ENCODE peak calls at places on chromosome 5, in four cellular contexts. One of them, this sample, is unnamed. For H3K27me3, the result is how much of the 10 kb centered on the place peaks cover.

GRCh38 chr5:66617223-66617861 is 21.1 kb downstream of the MAST4 start:
- DNase-seq in iPS DF 6.9: no peak
- DNase-seq in CD8-positive, alpha-beta T cell: no peak
- DNase-seq in tibial nerve: no peak
- DNase-seq in this sample: no peak

GRCh38 chr5:169648725-169649124 is 11.7 kb downstream of the DOCK2 start:
- DNase-seq in tibial nerve: no peak
- DNase-seq in iPS DF 6.9: no peak
- DNase-seq in CD8-positive, alpha-beta T cell: no peak
- DNase-seq in this sample: no peak

GRCh38 chr5:173315495-173316352 is 12.5 kb downstream of the STC2 start:
- DNase-seq in iPS DF 6.9: no peak
- DNase-seq in CD8-positive, alpha-beta T cell: no peak
- DNase-seq in tibial nerve: no peak
- DNase-seq in this sample: peak

GRCh38 chr5:94785111-94785510 is 166.6 kb downstream of the SLF1 start:
- DNase-seq in iPS DF 6.9: no peak
- DNase-seq in tibial nerve: no peak
- DNase-seq in CD8-positive, alpha-beta T cell: no peak
- DNase-seq in this sample: no peak

GRCh38 chr5:172686111-172686510 is 45.0 kb downstream of the NEURL1B start:
- DNase-seq in tibial nerve: no peak
- DNase-seq in iPS DF 6.9: no peak
- DNase-seq in CD8-positive, alpha-beta T cell: no peak
- DNase-seq in this sample: no peak

GRCh38 chr5:43193952-43194321 is 1.9 kb downstream of the NIM1K start:
- DNase-seq in CD8-positive, alpha-beta T cell: no peak
- DNase-seq in tibial nerve: no peak
- DNase-seq in iPS DF 6.9: no peak
- DNase-seq in this sample: no peak

GRCh38 chr5:1318659-1319251 is 23.9 kb upstream of the TERT start:
- DNase-seq in tibial nerve: no peak
- DNase-seq in CD8-positive, alpha-beta T cell: no peak
- DNase-seq in iPS DF 6.9: no peak
- DNase-seq in this sample: no peak

GRCh38 chr5:57842376-57843015 is 359.9 kb upstream of the ACTBL2 start:
- DNase-seq in CD8-positive, alpha-beta T cell: no peak
- DNase-seq in iPS DF 6.9: no peak
- DNase-seq in tibial nerve: no peak
- DNase-seq in this sample: peak

GRCh38 chr5:54523534-54523933 is 6.0 kb downstream of the SNX18 start:
- DNase-seq in CD8-positive, alpha-beta T cell: no peak
- DNase-seq in tibial nerve: no peak
- DNase-seq in iPS DF 6.9: no peak
- DNase-seq in this sample: no peak

GRCh38 chr5:175566697-175567096 is 88.3 kb downstream of the SFXN1 start:
- DNase-seq in CD8-positive, alpha-beta T cell: no peak
- DNase-seq in tibial nerve: no peak
- DNase-seq in iPS DF 6.9: no peak
- DNase-seq in this sample: no peak

GRCh38 chr5:160197341-160198147 is 31.8 kb upstream of the FABP6 start:
- DNase-seq in iPS DF 6.9: no peak
- DNase-seq in CD8-positive, alpha-beta T cell: no peak
- DNase-seq in tibial nerve: no peak
- DNase-seq in this sample: no peak

GRCh38 chr5:171957591-171958251 is 48.7 kb downstream of the FBXW11 start:
- DNase-seq in CD8-positive, alpha-beta T cell: no peak
- DNase-seq in tibial nerve: no peak
- DNase-seq in iPS DF 6.9: no peak
- DNase-seq in this sample: no peak

GRCh38 chr5:91706785-91707520 is 323.8 kb upstream of the ARRDC3 start:
- DNase-seq in tibial nerve: no peak
- DNase-seq in iPS DF 6.9: no peak
- DNase-seq in CD8-positive, alpha-beta T cell: no peak
- DNase-seq in this sample: no peak

GRCh38 chr5:4295663-4296339 is 700.2 kb downstream of the IRX1 start:
- DNase-seq in iPS DF 6.9: peak
- DNase-seq in tibial nerve: no peak
- DNase-seq in CD8-positive, alpha-beta T cell: no peak
- DNase-seq in this sample: no peak

GRCh38 chr5:165029471-165029870 is 1524.1 kb downstream of the MAT2B start:
- DNase-seq in CD8-positive, alpha-beta T cell: no peak
- DNase-seq in iPS DF 6.9: peak
- DNase-seq in tibial nerve: no peak
- DNase-seq in this sample: no peak

GRCh38 chr5:11555171-11555570 is 349.1 kb downstream of the CTNND2 start:
- DNase-seq in iPS DF 6.9: no peak
- DNase-seq in CD8-positive, alpha-beta T cell: no peak
- DNase-seq in tibial nerve: no peak
- DNase-seq in this sample: no peak

GRCh38 chr5:148843510-148844318 is 17.3 kb downstream of the ADRB2 start:
- DNase-seq in CD8-positive, alpha-beta T cell: no peak
- DNase-seq in tibial nerve: no peak
- DNase-seq in iPS DF 6.9: no peak
- DNase-seq in this sample: no peak

GRCh38 chr5:180670586-180671359 is 21.4 kb upstream of the FLT4 start:
- DNase-seq in iPS DF 6.9: no peak
- DNase-seq in tibial nerve: no peak
- DNase-seq in CD8-positive, alpha-beta T cell: peak
- DNase-seq in this sample: peak

GRCh38 chr5:109016300-109016699 is 268.6 kb downstream of the FER start:
- DNase-seq in tibial nerve: no peak
- DNase-seq in iPS DF 6.9: no peak
- DNase-seq in CD8-positive, alpha-beta T cell: no peak
- DNase-seq in this sample: no peak

GRCh38 chr5:74895906-74896305 is 29.7 kb upstream of the FAM169A start:
- DNase-seq in iPS DF 6.9: no peak
- DNase-seq in tibial nerve: no peak
- DNase-seq in CD8-positive, alpha-beta T cell: no peak
- DNase-seq in this sample: peak

GRCh38 chr5:168883253-168883880 is 304.2 kb upstream of the PANK3 start:
- DNase-seq in CD8-positive, alpha-beta T cell: no peak
- DNase-seq in iPS DF 6.9: no peak
- DNase-seq in tibial nerve: no peak
- DNase-seq in this sample: peak

GRCh38 chr5:94692610-94693009 is 74.1 kb downstream of the SLF1 start:
- DNase-seq in tibial nerve: no peak
- DNase-seq in CD8-positive, alpha-beta T cell: no peak
- DNase-seq in iPS DF 6.9: no peak
- DNase-seq in this sample: no peak

GRCh38 chr5:126044111-126044668 is 379.0 kb upstream of the GRAMD2B start:
- DNase-seq in CD8-positive, alpha-beta T cell: no peak
- DNase-seq in iPS DF 6.9: no peak
- DNase-seq in tibial nerve: no peak
- DNase-seq in this sample: no peak

GRCh38 chr5:81005708-81006107 is 45.5 kb downstream of the RASGRF2 start:
- DNase-seq in CD8-positive, alpha-beta T cell: no peak
- DNase-seq in iPS DF 6.9: no peak
- DNase-seq in tibial nerve: no peak
- DNase-seq in this sample: no peak

GRCh38 chr5:76312783-76313182 is 90.3 kb upstream of the IQGAP2 start:
- DNase-seq in tibial nerve: no peak
- DNase-seq in iPS DF 6.9: no peak
- DNase-seq in CD8-positive, alpha-beta T cell: no peak
- DNase-seq in this sample: no peak

GRCh38 chr5:36642089-36642488 is 35.7 kb downstream of the SLC1A3 start:
- DNase-seq in tibial nerve: no peak
- DNase-seq in CD8-positive, alpha-beta T cell: no peak
- DNase-seq in iPS DF 6.9: no peak
- DNase-seq in this sample: no peak

GRCh38 chr5:172179032-172179989 is 8.7 kb downstream of the STK10 start:
- DNase-seq in tibial nerve: no peak
- DNase-seq in CD8-positive, alpha-beta T cell: peak
- DNase-seq in iPS DF 6.9: no peak
- DNase-seq in this sample: peak

GRCh38 chr5:16809816-16810502 is 126.1 kb downstream of the MYO10 start:
- DNase-seq in iPS DF 6.9: no peak
- DNase-seq in CD8-positive, alpha-beta T cell: no peak
- DNase-seq in tibial nerve: peak
- DNase-seq in this sample: peak
- H3K4me3 ChIP-seq in iPS DF 6.9: no peak
- H3K4me3 ChIP-seq in CD8-positive, alpha-beta T cell: no peak
- H3K4me3 ChIP-seq in tibial nerve: no peak
- H3K4me3 ChIP-seq in this sample: no peak

GRCh38 chr5:124706729-124707361 is 39.6 kb downstream of the ZNF608 start:
- DNase-seq in CD8-positive, alpha-beta T cell: no peak
- DNase-seq in iPS DF 6.9: no peak
- DNase-seq in tibial nerve: no peak
- DNase-seq in this sample: peak
- H3K27ac ChIP-seq in CD8-positive, alpha-beta T cell: no peak
- H3K27ac ChIP-seq in iPS DF 6.9: no peak
- H3K27ac ChIP-seq in tibial nerve: no peak
- H3K27ac ChIP-seq in this sample: no peak

DNA sequence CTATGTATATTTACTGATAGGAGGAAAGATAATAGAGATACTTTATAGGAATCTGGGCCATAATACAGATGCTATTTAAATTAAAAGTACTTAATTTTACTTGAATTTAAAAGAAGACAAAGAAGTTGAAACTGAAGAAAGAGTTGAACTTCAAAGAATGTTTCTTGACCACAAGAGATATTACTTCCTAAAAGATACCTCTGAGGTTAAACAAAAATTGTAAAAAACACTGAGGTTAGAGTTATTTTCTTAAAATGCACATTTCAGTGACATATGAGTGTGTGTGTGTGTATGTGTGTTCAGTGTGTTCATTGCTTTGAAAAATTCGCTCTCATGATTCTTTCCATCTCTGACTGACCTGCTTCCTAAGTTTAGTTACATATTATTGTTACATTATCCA is 3.5 kb upstream of the SEPTIN8 start:
- DNase-seq in iPS DF 6.9: no peak
- DNase-seq in CD8-positive, alpha-beta T cell: no peak
- DNase-seq in tibial nerve: no peak
- DNase-seq in this sample: no peak
- H3K27me3 ChIP-seq in iPS DF 6.9: under half
- H3K27me3 ChIP-seq in CD8-positive, alpha-beta T cell: under half
- H3K27me3 ChIP-seq in tibial nerve: under half
- H3K27me3 ChIP-seq in this sample: under half

DNA sequence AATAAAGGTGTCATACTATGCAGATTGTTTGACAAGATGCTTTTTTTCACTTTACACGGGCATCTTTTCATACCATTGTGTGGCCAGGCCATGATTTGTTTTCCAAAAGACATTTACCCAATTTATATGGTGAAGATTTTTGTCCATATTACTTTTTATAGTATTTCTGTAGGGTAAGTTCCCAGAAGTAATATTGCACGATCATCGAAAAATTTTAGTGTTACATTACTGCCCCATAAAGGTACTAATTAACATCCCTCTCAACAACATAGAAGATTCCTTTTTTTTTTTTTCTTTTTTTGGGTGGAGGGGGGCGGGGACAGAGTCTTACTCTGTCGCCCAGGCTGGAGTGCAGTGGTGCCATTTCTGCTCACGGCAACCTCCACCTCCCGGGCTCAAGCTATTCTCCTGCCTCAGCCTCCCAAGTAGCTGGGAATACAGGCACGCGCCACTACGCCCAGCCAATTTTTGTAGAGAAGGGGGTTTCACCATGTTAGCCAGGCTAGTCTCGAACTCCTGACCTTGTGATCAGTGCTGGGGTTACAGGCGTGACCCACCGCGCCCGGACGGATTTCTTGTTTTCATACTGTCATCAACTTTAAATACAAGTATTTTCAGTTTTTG is 1.2 kb upstream of the ROPN1L start:
- DNase-seq in iPS DF 6.9: no peak
- DNase-seq in CD8-positive, alpha-beta T cell: no peak
- DNase-seq in tibial nerve: no peak
- DNase-seq in this sample: no peak
- H3K4me3 ChIP-seq in iPS DF 6.9: no peak
- H3K4me3 ChIP-seq in CD8-positive, alpha-beta T cell: no peak
- H3K4me3 ChIP-seq in tibial nerve: peak
- H3K4me3 ChIP-seq in this sample: no peak

GRCh38 chr5:73094415-73094814 is 26.0 kb upstream of the TMEM171 start:
- DNase-seq in CD8-positive, alpha-beta T cell: no peak
- DNase-seq in iPS DF 6.9: no peak
- DNase-seq in tibial nerve: no peak
- DNase-seq in this sample: no peak

GRCh38 chr5:73093943-73094342 is 26.4 kb upstream of the TMEM171 start:
- DNase-seq in CD8-positive, alpha-beta T cell: no peak
- DNase-seq in iPS DF 6.9: no peak
- DNase-seq in tibial nerve: no peak
- DNase-seq in this sample: peak

GRCh38 chr5:73097740-73098139 is 22.6 kb upstream of the TMEM171 start:
- DNase-seq in iPS DF 6.9: no peak
- DNase-seq in tibial nerve: no peak
- DNase-seq in CD8-positive, alpha-beta T cell: no peak
- DNase-seq in this sample: no peak

GRCh38 chr5:73095564-73096238 is 24.7 kb upstream of the TMEM171 start:
- DNase-seq in CD8-positive, alpha-beta T cell: no peak
- DNase-seq in tibial nerve: no peak
- DNase-seq in iPS DF 6.9: no peak
- DNase-seq in this sample: no peak

DNA sequence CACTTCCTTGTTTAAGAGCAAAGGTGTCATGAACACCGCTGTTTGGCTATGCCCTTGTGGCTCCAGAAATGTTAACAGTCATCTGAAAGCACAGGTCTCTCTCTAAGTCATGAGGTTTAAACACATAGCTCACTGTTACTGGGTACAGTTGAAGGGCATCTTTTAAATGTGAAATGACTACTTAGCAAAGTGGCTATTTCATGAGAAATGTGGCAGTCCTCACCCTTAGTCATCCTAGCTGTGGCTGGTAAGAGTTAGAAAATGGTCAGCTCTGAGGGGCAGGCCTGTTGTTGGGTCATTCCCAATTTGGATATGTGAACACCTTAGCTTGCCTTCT is 24.2 kb upstream of the TMEM171 start:
- DNase-seq in tibial nerve: no peak
- DNase-seq in iPS DF 6.9: no peak
- DNase-seq in CD8-positive, alpha-beta T cell: no peak
- DNase-seq in this sample: no peak
- H3K27ac ChIP-seq in tibial nerve: no peak
- H3K27ac ChIP-seq in iPS DF 6.9: no peak
- H3K27ac ChIP-seq in CD8-positive, alpha-beta T cell: no peak
- H3K27ac ChIP-seq in this sample: no peak

DNA sequence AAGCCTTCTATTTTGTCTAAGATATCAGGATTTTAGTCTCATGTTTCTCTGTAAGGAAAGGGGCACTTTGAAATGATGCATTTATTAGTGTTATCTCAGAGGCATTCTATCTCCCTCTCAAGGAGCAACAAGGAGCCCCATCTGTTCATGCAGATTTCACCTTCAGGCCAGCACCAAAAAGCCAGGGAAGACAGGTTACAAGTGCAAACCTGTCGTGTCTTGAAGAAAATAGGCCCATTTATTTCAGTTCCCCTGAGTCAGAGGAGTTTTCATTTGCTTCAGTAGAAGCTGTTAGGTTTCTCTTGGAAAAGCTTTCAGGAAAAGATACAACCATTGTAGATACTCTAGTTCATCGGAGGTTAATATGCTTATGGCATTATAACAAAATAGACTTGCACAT is 97.2 kb downstream of the SPOCK1 start:
- DNase-seq in CD8-positive, alpha-beta T cell: no peak
- DNase-seq in iPS DF 6.9: no peak
- DNase-seq in tibial nerve: no peak
- DNase-seq in this sample: no peak
- H3K27me3 ChIP-seq in CD8-positive, alpha-beta T cell: under half
- H3K27me3 ChIP-seq in iPS DF 6.9: under half
- H3K27me3 ChIP-seq in tibial nerve: under half
- H3K27me3 ChIP-seq in this sample: under half